ENCODE peak calls at places on chromosomes 5 and 9, in five cellular contexts. Q is H9, M is IMR-90, E is mesendoderm, B is H1. C is an unnamed sample.

GRCh38 chr5:77390795-77391194 is 101.3 kb downstream of the WDR41 start:
- DNase-seq in Q (no peak), M (peak; percentile 69), E (no peak), B (no peak), C (peak; percentile 94)

GRCh38 chr9:109771084-109771483 is 8.9 kb upstream of the PALM2AKAP2 start:
- DNase-seq in Q (peak; percentile 33), M (peak; percentile 78), E (peak; percentile 97), B (peak; percentile 63), C (no peak)

GRCh38 chr9:72362118-72362531 is 2.9 kb downstream of the ZFAND5 start:
- DNase-seq in Q (no peak), M (peak; percentile 53), E (no peak), B (no peak), C (peak; percentile 51)

GRCh38 chr5:137778772-137779564 is 24.8 kb upstream of the HNRNPA0 start:
- DNase-seq in Q (no peak), M (peak; percentile 39), E (peak; percentile 59), B (no peak), C (peak; percentile 76)

GRCh38 chr9:4177970-4178758 is 121.7 kb downstream of the GLIS3 start:
- DNase-seq in Q (no peak), M (no peak), E (no peak), B (no peak), C (peak; percentile 76)

GRCh38 chr5:34660444-34660843 is 4.3 kb downstream of the RAI14 start:
- DNase-seq in Q (no peak), M (peak; percentile 99), E (no peak), B (no peak), C (peak; percentile 93)

GRCh38 chr5:35938518-35939227 is at the start of gene CAPSL:
- DNase-seq in Q (peak; percentile 95), M (peak; percentile 70), E (peak; percentile 98), B (peak; percentile 79), C (peak; percentile 13)

GRCh38 chr9:110531776-110532175 is 47.8 kb downstream of the SVEP1 start:
- DNase-seq in Q (no peak), M (peak; percentile 55), E (peak; percentile 25), B (no peak), C (no peak)

GRCh38 chr5:135705230-135705631 is 126.4 kb upstream of the CXCL14 start:
- DNase-seq in Q (no peak), M (peak; percentile 2), E (no peak), B (no peak), C (no peak)

GRCh38 chr5:124737651-124738050 is 8.8 kb downstream of the ZNF608 start:
- DNase-seq in Q (no peak), M (no peak), E (no peak), B (no peak), C (no peak)

GRCh38 chr5:169850407-169850806 is 129.9 kb downstream of the INSYN2B start:
- DNase-seq in Q (no peak), M (no peak), E (no peak), B (no peak), C (no peak)

GRCh38 chr9:137423810-137424291 is 658 bp downstream of the NOXA1 start:
- DNase-seq in Q (no peak), M (no peak), E (no peak), B (no peak), C (peak; percentile 78)

GRCh38 chr9:134987376-134987775 is 69.7 kb upstream of the FCN1 start:
- DNase-seq in Q (no peak), M (no peak), E (no peak), B (no peak), C (no peak)

GRCh38 chr5:102778478-102778877 is 23.4 kb downstream of the PAM start:
- DNase-seq in Q (no peak), M (peak; percentile 74), E (no peak), B (no peak), C (no peak)

GRCh38 chr5:32170303-32171170 is 3.6 kb downstream of the GOLPH3 start:
- DNase-seq in Q (no peak), M (peak; percentile 93), E (peak; percentile 43), B (no peak), C (peak; percentile 79)

GRCh38 chr9:81622471-81623245 is 66.7 kb downstream of the TLE1 start:
- DNase-seq in Q (no peak), M (no peak), E (no peak), B (no peak), C (no peak)

GRCh38 chr5:133612021-133612860 is at the start of gene FSTL4:
- DNase-seq in Q (peak; percentile 75), M (no peak), E (peak; percentile 35), B (no peak), C (no peak)

GRCh38 chr5:90956511-90956910 is 397.9 kb downstream of the ADGRV1 start:
- DNase-seq in Q (no peak), M (no peak), E (no peak), B (no peak), C (no peak)

GRCh38 chr9:108104991-108105390 is 615.4 kb upstream of the KLF4 start:
- DNase-seq in Q (no peak), M (no peak), E (no peak), B (no peak), C (no peak)

GRCh38 chr9:109499631-109500120 is 1.6 kb upstream of the PTPN3 start:
- DNase-seq in Q (peak; percentile 64), M (no peak), E (no peak), B (no peak), C (peak; percentile 86)

GRCh38 chr5:154478224-154478565 is at the start of gene HAND1:
- DNase-seq in Q (peak; percentile 93), M (no peak), E (peak; percentile 98), B (no peak), C (no peak)

GRCh38 chr5:14853685-14854084 is 17.9 kb downstream of the ANKH start:
- DNase-seq in Q (no peak), M (no peak), E (no peak), B (no peak), C (no peak)

GRCh38 chr5:61563401-61563800 is 231.3 kb downstream of the ZSWIM6 start:
- DNase-seq in Q (no peak), M (peak; percentile 7), E (no peak), B (no peak), C (no peak)

GRCh38 chr5:93421987-93422391 is 159.0 kb downstream of the NR2F1-AS1 start:
- DNase-seq in Q (peak; percentile 55), M (no peak), E (peak; percentile 37), B (no peak), C (no peak)

GRCh38 chr5:5145651-5146529 is 5.8 kb downstream of the ADAMTS16 start:
- DNase-seq in Q (no peak), M (peak; percentile 33), E (no peak), B (no peak), C (peak; percentile 28)

GRCh38 chr5:143243103-143243502 is 160.4 kb downstream of the NR3C1 start:
- DNase-seq in Q (no peak), M (no peak), E (no peak), B (no peak), C (no peak)
- H3K4me1 ChIP-seq in Q (no peaks in the 10 kb centered on the region), M (peaks cover 34% of the 10 kb centered on the region), E (peaks cover 6% of the 10 kb centered on the region), B (no peaks in the 10 kb centered on the region), C (peaks cover 16% of the 10 kb centered on the region)

GRCh38 chr5:180785794-180786221 is 16.8 kb downstream of the MGAT1 start:
- DNase-seq in Q (peak; percentile 88), M (peak; percentile 64), E (peak; percentile 94), B (peak; percentile 80), C (peak; percentile 94)
- H4K8ac ChIP-seq in Q (no peak overlapping the region), M (peak overlapping the region; percentile 67), E (no peak overlapping the region), B (peak overlapping the region; percentile 35), C (peak overlapping the region; percentile 83)

DNA sequence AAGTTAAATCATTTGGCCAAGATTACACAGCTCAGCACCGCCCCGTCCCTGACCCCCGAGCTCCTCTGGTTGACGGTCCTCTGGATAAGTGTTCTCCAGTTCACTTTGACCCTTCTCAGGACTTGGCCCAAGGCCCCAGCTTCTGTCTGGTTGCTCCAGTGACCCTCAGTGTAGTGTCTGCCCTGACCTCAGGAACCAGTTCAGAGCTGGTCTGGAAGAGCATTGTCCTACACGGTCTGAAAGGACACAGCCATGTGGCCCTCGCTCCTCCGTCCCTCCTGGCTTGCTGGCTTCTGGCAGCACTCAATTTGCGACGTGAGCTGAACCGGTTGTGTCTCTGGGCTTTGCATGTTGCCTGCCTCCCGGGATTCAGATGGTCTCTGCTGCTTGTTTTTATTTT is 71.9 kb downstream of the PPARGC1B start:
- DNase-seq in Q (no peak), M (no peak), E (no peak), B (no peak), C (no peak)
- H3K4ac ChIP-seq in Q (no peak overlapping the region), M (peak overlapping the region; percentile 9), E (no peak overlapping the region), B (no peak overlapping the region), C (no peak overlapping the region)

DNA sequence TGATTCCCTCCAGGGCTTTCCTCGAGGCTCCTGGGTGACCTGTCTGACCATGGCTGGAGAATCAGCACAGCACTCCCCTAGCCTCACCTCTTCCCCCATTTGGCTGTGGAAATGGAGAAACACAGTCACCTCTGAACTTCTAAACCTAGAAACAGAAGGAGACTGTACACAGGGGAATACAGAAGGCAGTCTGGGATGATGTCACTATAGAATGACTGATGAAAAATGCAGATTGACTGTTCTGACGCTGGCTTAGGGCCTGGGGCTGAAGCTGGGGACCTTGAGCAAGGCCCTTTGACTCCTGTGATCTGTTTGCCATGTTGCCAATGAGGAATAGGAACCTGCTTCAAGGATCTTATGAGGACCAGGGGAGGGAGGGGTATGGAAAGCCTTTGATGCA is 24.2 kb upstream of the ANXA6 start:
- DNase-seq in Q (no peak), M (no peak), E (no peak), B (no peak), C (peak; percentile 92)
- H3K4me1 ChIP-seq in Q (peaks cover 3% of the 10 kb centered on the region), M (peaks cover 2% of the 10 kb centered on the region), E (no peaks in the 10 kb centered on the region), B (peaks cover 1% of the 10 kb centered on the region), C (no peaks in the 10 kb centered on the region)

GRCh38 chr9:136108648-136109266 is 9.9 kb downstream of the TMEM250 start:
- DNase-seq in Q (no peak), M (no peak), E (no peak), B (no peak), C (no peak)
- H4K8ac ChIP-seq in Q (no peak overlapping the region), M (peak overlapping the region; percentile 58), E (no peak overlapping the region), B (peak overlapping the region; percentile 59), C (peak overlapping the region; percentile 66)

C was measured in trophoblast cell.